ENCODE peak calls at places on chromosomes 7 and 10, in four cellular contexts. Y is midbrain, O is AG10803, P is iris pigment epithelial cell. S is an unnamed sample.

GRCh38 chr7:73738220-73738611 is 386 bp downstream of the ABHD11 start:
- DNase-seq in Y (peak), P (peak), O (peak), S (peak)

GRCh38 chr10:133528296-133528844 is 1.2 kb downstream of the CYP2E1 start:
- DNase-seq in O (no peak), Y (no peak), P (no peak), S (no peak)

GRCh38 chr10:68175954-68176353 is 56.0 kb downstream of the ATOH7 start:
- DNase-seq in Y (no peak), P (peak), O (peak), S (no peak)

GRCh38 chr10:85621562-85621961 is 745.0 kb downstream of the GRID1 start:
- DNase-seq in O (no peak), Y (no peak), P (no peak), S (no peak)

GRCh38 chr10:117684673-117685211 is 142.2 kb downstream of the EMX2 start:
- DNase-seq in P (no peak), O (peak), Y (no peak), S (peak)

GRCh38 chr10:71964669-71965515 is 697 bp downstream of the CHST3 start:
- DNase-seq in O (peak), P (peak), Y (peak), S (no peak)

GRCh38 chr7:958221-959200 is 4.0 kb upstream of the ADAP1 start:
- DNase-seq in Y (no peak), P (no peak), O (no peak), S (no peak)

GRCh38 chr7:78412216-78412858 is 613.8 kb downstream of the PHTF2 start:
- DNase-seq in Y (no peak), O (peak), P (peak), S (no peak)

GRCh38 chr10:43114743-43115611 is 23.3 kb upstream of the CSGALNACT2 start:
- DNase-seq in Y (no peak), P (no peak), O (peak), S (no peak)

GRCh38 chr10:77500754-77501151 is 136.9 kb downstream of the KCNMA1 start:
- DNase-seq in P (peak), Y (no peak), O (no peak), S (no peak)

GRCh38 chr10:62851449-62851848 is 35.3 kb upstream of the EGR2 start:
- DNase-seq in Y (no peak), P (peak), O (no peak), S (no peak)

GRCh38 chr7:24346129-24346528 is 62.1 kb downstream of the NPY start:
- DNase-seq in P (no peak), O (no peak), Y (no peak), S (no peak)

GRCh38 chr10:11294831-11295230 is 277.2 kb downstream of the CELF2 start:
- DNase-seq in Y (no peak), P (no peak), O (no peak), S (no peak)

GRCh38 chr10:78523453-78523852 is 489.8 kb downstream of the RPS24 start:
- DNase-seq in P (no peak), Y (no peak), O (no peak), S (no peak)

GRCh38 chr10:61280303-61280702 is 172.9 kb downstream of the TMEM26 start:
- DNase-seq in P (peak), Y (no peak), O (peak), S (no peak)

GRCh38 chr7:55477781-55478374 is 94.4 kb downstream of the VOPP1 start:
- DNase-seq in P (peak), Y (no peak), O (peak), S (peak)

GRCh38 chr10:131396108-131397010 is 84.8 kb upstream of the TCERG1L start:
- DNase-seq in P (peak), Y (no peak), O (no peak), S (no peak)

GRCh38 chr7:18361756-18362155 is 133.8 kb upstream of the HDAC9 start:
- DNase-seq in P (peak), O (no peak), Y (no peak), S (no peak)

GRCh38 chr7:73520673-73521635 is 1.1 kb downstream of the BAZ1B start:
- DNase-seq in Y (no peak), O (peak), P (peak), S (no peak)

GRCh38 chr10:30018512-30018911 is 40.9 kb downstream of the JCAD start:
- DNase-seq in P (no peak), O (no peak), Y (no peak), S (no peak)

GRCh38 chr10:18136056-18136916 is 3.9 kb upstream of the CACNB2 start:
- DNase-seq in O (peak), Y (no peak), P (no peak), S (no peak)

GRCh38 chr10:133461027-133461426 is 7.3 kb downstream of the SCART1 start:
- DNase-seq in O (no peak), P (no peak), Y (no peak), S (no peak)

GRCh38 chr7:128931186-128931798 is 6.4 kb upstream of the IRF5 start:
- DNase-seq in P (no peak), O (no peak), Y (no peak), S (no peak)

GRCh38 chr7:5429857-5430611 is 6.4 kb upstream of the TNRC18 start:
- DNase-seq in O (peak), Y (no peak), P (peak), S (peak)

GRCh38 chr10:30178565-30178964 is 119.2 kb upstream of the JCAD start:
- DNase-seq in Y (no peak), O (peak), P (peak), S (no peak)

GRCh38 chr7:128941946-128942526 is 4.3 kb downstream of the IRF5 start:
- DNase-seq in Y (no peak), P (no peak), O (no peak), S (no peak)

GRCh38 chr7:12683678-12684077 is 3.8 kb upstream of the ARL4A start:
- DNase-seq in P (no peak), O (peak), Y (peak), S (no peak)

GRCh38 chr7:12974451-12975166 is 287.2 kb downstream of the ARL4A start:
- DNase-seq in P (no peak), O (no peak), Y (no peak), S (no peak)